ENCODE peak calls at places on chromosome 19, in seven cellular contexts. Y, E, G, V, S, T and F are unnamed samples.
A peak's percentile ranks its signal among the peaks of the same experiment; 100 is the strongest.

GRCh38 chr19:2555422-2556220 is 79.7 kb downstream of the GADD45B start:
- DNase-seq in G (no peak), E (no peak), Y (no peak), T (no peak), S (no peak), V (no peak), F (no peak)

GRCh38 chr19:52602931-52603330 is 32.8 kb downstream of the ZNF701 start:
- DNase-seq in G (peak; percentile 66), V (no peak), E (no peak), S (peak; percentile 16), Y (no peak), T (no peak), F (no peak)

GRCh38 chr19:32642771-32643170 is 32.2 kb downstream of the ANKRD27 start:
- DNase-seq in S (no peak), G (no peak), E (no peak), Y (peak; percentile 62), T (no peak), V (no peak), F (no peak)

GRCh38 chr19:15641901-15642491 is 1.3 kb downstream of the CYP4F3 start:
- DNase-seq in G (no peak), Y (no peak), V (no peak), S (no peak), T (no peak), E (no peak), F (no peak)

GRCh38 chr19:38142176-38143035 is 81.6 kb downstream of the DPF1 start:
- DNase-seq in G (peak; percentile 32), E (no peak), V (peak; percentile 38), T (peak; percentile 53), S (peak; percentile 47), Y (no peak), F (peak; percentile 31)

GRCh38 chr19:29748996-29749395 is 33.9 kb upstream of the C19orf12 start:
- DNase-seq in G (no peak), S (no peak), T (no peak), E (no peak), Y (no peak), V (no peak), F (no peak)

GRCh38 chr19:46100344-46100743 is 24.1 kb downstream of the IGFL3 start:
- DNase-seq in T (no peak), G (no peak), S (no peak), E (no peak), Y (no peak), V (no peak), F (no peak)

GRCh38 chr19:33290956-33291622 is 11.2 kb downstream of the CEBPA start:
- DNase-seq in V (no peak), G (peak; percentile 89), S (peak; percentile 73), Y (no peak), E (no peak), T (no peak), F (no peak)

GRCh38 chr19:35248310-35249145 is at the start of gene LSR:
- DNase-seq in V (peak; percentile 85), S (no peak), Y (peak; percentile 71), E (peak; percentile 88), T (peak; percentile 97), G (peak; percentile 96), F (no peak)

GRCh38 chr19:39446365-39447084 is 1.1 kb downstream of the SUPT5H start:
- DNase-seq in V (no peak), Y (no peak), T (no peak), G (no peak), E (no peak), S (no peak), F (no peak)